ENCODE peak calls at places on chromosomes 6 and 20, in four cellular contexts. L is K562, S is A549, Z is HepG2. C is an unnamed sample.
A peak's percentile ranks its signal among the peaks of the same experiment; 100 is the strongest.

GRCh38 chr6:47357827-47358226 is 48.1 kb upstream of the TNFRSF21 start:
- DNase-seq in L (no peak), S (no peak), Z (no peak), C (no peak)

GRCh38 chr20:34920055-34920454 is 35.6 kb downstream of the GSS start:
- DNase-seq in L (no peak), S (no peak), Z (no peak), C (no peak)

GRCh38 chr6:77880501-77880900 is 227.7 kb downstream of the MEI4 start:
- DNase-seq in L (no peak), S (no peak), Z (peak; percentile 73), C (no peak)

GRCh38 chr20:60378620-60379019 is 420.4 kb downstream of the CDH26 start:
- DNase-seq in L (no peak), S (no peak), Z (no peak), C (no peak)

GRCh38 chr6:159953091-159953581 is 15.7 kb upstream of the IGF2R start:
- DNase-seq in L (no peak), S (no peak), Z (no peak), C (no peak)

GRCh38 chr20:57680934-57681914 is 28.6 kb downstream of the PMEPA1 start:
- DNase-seq in L (no peak), S (no peak), Z (no peak), C (no peak)

GRCh38 chr20:47284373-47284772 is 72.1 kb downstream of the ZMYND8 start:
- DNase-seq in L (no peak), S (no peak), Z (no peak), C (no peak)

GRCh38 chr6:140915001-140915950 is 1217.4 kb upstream of the GJE1 start:
- DNase-seq in L (no peak), S (no peak), Z (no peak), C (no peak)

GRCh38 chr20:61683721-61684120 is 382.0 kb downstream of the TAF4 start:
- DNase-seq in L (no peak), S (no peak), Z (no peak), C (no peak)

GRCh38 chr20:19661717-19662637 is 96.1 kb upstream of the RIN2 start:
- DNase-seq in L (peak; percentile 62), S (peak; percentile 79), Z (peak; percentile 62), C (peak; percentile 74)

GRCh38 chr20:46566125-46566524 is 15.7 kb upstream of the OCSTAMP start:
- DNase-seq in L (no peak), S (no peak), Z (no peak), C (no peak)

GRCh38 chr6:66638518-66638917 is 931.5 kb upstream of the EYS start:
- DNase-seq in L (no peak), S (no peak), Z (no peak), C (no peak)

GRCh38 chr6:163180874-163181541 is 233.5 kb upstream of the QKI start:
- DNase-seq in L (peak; percentile 73), S (peak; percentile 79), Z (peak; percentile 91), C (peak; percentile 46)

GRCh38 chr6:167655174-167655821 is 171.4 kb upstream of the AFDN start:
- DNase-seq in L (no peak), S (no peak), Z (no peak), C (no peak)

GRCh38 chr20:52937701-52938100 is 34.5 kb upstream of the TSHZ2 start:
- DNase-seq in L (peak; percentile 9), S (peak; percentile 23), Z (peak; percentile 58), C (no peak)

GRCh38 chr20:2051920-2052319 is 49.7 kb upstream of the STK35 start:
- DNase-seq in L (no peak), S (peak; percentile 13), Z (no peak), C (no peak)

GRCh38 chr6:150093397-150093796 is 24.5 kb upstream of the ULBP3 start:
- DNase-seq in L (no peak), S (no peak), Z (no peak), C (no peak)

GRCh38 chr6:49966823-49967222 is 2.6 kb downstream of the DEFB113 start:
- DNase-seq in L (no peak), S (no peak), Z (no peak), C (no peak)

GRCh38 chr6:35611235-35611634 is 77.5 kb downstream of the FKBP5 start:
- DNase-seq in L (no peak), S (no peak), Z (no peak), C (no peak)

GRCh38 chr6:141451176-141451507 is 681.6 kb upstream of the GJE1 start:
- DNase-seq in L (no peak), S (no peak), Z (no peak), C (no peak)

GRCh38 chr6:45478235-45478634 is 100.5 kb upstream of the SUPT3H start:
- DNase-seq in L (no peak), S (no peak), Z (no peak), C (no peak)

DNA sequence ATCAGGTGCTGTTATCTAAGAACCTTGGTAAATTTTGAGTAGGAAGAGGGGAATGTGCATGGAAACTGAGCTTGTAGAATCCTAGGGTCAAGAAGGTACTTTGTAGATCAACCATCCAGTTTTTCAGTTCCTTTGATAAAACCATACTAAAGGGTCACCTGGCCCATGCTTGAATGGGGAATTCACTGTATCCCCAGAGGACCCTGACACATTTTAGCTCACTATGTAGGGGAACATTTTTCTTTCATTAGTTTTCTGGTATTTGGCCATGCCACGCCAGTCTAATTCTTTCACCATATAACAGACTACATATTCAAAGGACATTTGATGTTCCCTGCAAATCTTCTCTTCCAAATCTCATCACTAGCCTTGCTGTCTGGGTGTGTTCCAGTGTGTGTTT is 29.9 kb downstream of the LRRC1 start:
- DNase-seq in L (no peak), S (no peak), Z (no peak), C (no peak)
- TF ChIP-seq RNF2 in L (no peak), S (no peak), Z (no peak), C (no peak)

DNA sequence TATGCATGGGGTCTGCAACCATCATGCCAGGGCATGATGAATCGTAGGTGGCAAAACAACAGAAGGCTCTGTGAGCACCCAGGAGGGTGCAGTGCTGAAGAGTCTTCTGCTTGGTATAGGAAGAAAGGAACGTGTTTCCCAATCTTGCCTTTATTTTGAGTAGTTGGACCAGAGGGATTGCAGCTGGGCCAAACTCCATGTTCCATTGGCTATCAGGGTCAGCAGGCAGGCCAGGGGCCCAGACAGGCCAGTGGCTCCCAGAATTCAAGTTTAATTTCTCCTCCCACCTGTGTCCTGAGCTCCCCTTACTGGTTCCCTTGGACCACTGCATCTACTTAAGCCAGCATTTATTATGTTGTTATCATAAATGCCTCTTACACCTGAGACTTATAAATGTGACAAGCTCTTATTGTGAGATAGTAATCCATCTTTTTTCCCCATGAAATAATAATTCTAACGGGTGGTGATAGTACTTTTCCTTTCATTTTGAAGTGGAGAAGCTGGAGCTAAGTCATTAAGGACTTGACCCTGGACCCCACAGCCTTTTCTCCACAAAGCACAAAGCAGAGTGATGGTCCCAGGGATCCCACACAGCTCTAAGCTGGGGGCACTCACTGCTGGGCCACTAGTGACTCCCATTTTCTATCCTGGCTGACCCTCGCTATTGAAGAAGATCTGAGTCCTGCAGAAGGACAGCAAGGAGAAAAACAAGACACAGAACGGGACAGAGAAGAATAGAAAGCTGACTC is 809 bp upstream of the TRIM38 start:
- DNase-seq in L (peak; percentile 35), S (peak; percentile 5), Z (peak; percentile 31), C (no peak)
- TF ChIP-seq JUN in L (no peak), S (no peak), Z (no peak), C (no peak)

GRCh38 chr20:22389836-22390542 is 194.4 kb downstream of the FOXA2 start:
- DNase-seq in L (peak; percentile 59), S (peak; percentile 89), Z (peak; percentile 46), C (peak; percentile 23)
- TF ChIP-seq RNF2 in L (no peak), S (no peak), Z (no peak), C (no peak)

GRCh38 chr6:154012852-154013251 is 26.2 kb upstream of the OPRM1 start:
- DNase-seq in L (no peak), S (no peak), Z (no peak), C (no peak)
- TF ChIP-seq JUN in L (no peak), S (no peak), Z (no peak), C (no peak)

GRCh38 chr6:156102129-156102528 is 646.5 kb upstream of the NOX3 start:
- DNase-seq in L (peak; percentile 2), S (peak; percentile 10), Z (no peak), C (peak; percentile 45)
- TF ChIP-seq RNF2 in L (no peak), S (no peak), Z (no peak), C (no peak)

DNA sequence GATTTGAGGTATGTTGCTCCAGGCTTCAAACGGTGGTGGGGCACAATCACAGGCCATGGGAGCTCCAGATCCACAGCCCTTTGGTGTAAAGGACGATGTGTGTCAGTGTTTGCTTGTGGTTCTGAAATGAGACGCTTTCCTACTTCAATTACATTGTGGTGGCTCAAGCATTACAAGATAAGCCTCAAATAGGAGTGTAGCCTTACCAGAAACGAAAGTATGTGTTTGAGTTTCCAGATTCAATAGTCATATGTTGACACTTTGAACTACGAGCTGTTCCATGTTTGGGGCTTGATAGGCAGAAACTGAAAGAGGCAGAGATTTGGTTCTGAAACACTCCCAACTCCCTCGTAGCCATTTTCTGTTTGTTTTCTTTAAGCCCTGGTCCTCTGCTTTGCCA is 187.1 kb downstream of the MYLK4 start:
- DNase-seq in L (no peak), S (no peak), Z (peak; percentile 34), C (no peak)
- TF ChIP-seq JUN in L (no peak), S (no peak), Z (no peak), C (no peak)

GRCh38 chr6:42383421-42384208 is 68.1 kb downstream of the TRERF1 start:
- DNase-seq in L (no peak), S (no peak), Z (no peak), C (no peak)
- TF ChIP-seq RNF2 in L (no peak), S (no peak), Z (no peak), C (no peak)

GRCh38 chr6:31356216-31356945 is 598 bp downstream of the HLA-B start:
- DNase-seq in L (no peak), S (no peak), Z (no peak), C (peak; percentile 65)

GRCh38 chr6:31356946-31357466 is at the start of gene HLA-B:
- DNase-seq in L (peak; percentile 9), S (peak; percentile 33), Z (peak; percentile 49), C (no peak)

GRCh38 chr6:31354248-31354647 is 2.7 kb downstream of the HLA-B start:
- DNase-seq in L (no peak), S (no peak), Z (no peak), C (no peak)

GRCh38 chr6:31354788-31355539 is 2.0 kb downstream of the HLA-B start:
- DNase-seq in L (no peak), S (no peak), Z (no peak), C (no peak)

GRCh38 chr6:31355540-31355988 is 1.4 kb downstream of the HLA-B start:
- DNase-seq in L (no peak), S (no peak), Z (no peak), C (no peak)
- TF ChIP-seq JUN in L (no peak), S (no peak), Z (no peak), C (no peak)

GRCh38 chr6:90146024-90146423 is 150.6 kb downstream of the BACH2 start:
- DNase-seq in L (no peak), S (no peak), Z (no peak), C (no peak)
- TF ChIP-seq RNF2 in L (no peak), S (no peak), Z (no peak), C (no peak)

C was measured in H1.